ENCODE peak calls at places on chromosomes 3 and 15, in four cellular contexts. N is effector CD8-positive, alpha-beta T cell; A is brain microvascular endothelial cell; P is HTR-8/SVneo. I is an unnamed sample.

GRCh38 chr3:49701388-49702077 is 12.2 kb downstream of the RNF123 start:
- DNase-seq in N (no peak), A (no peak), P (no peak), I (peak)

GRCh38 chr3:8604988-8605387 is 39.6 kb downstream of the SSUH2 start:
- DNase-seq in N (no peak), A (no peak), P (no peak), I (no peak)

GRCh38 chr15:40600956-40601355 is 6.9 kb downstream of the KNL1 start:
- DNase-seq in N (no peak), A (no peak), P (no peak), I (peak)

GRCh38 chr15:89747708-89748682 is 3.1 kb downstream of the MESP1 start:
- DNase-seq in N (no peak), A (no peak), P (no peak), I (no peak)

GRCh38 chr3:32850226-32850625 is 32.4 kb downstream of the TRIM71 start:
- DNase-seq in N (no peak), A (no peak), P (no peak), I (no peak)

GRCh38 chr3:12399226-12399625 is 85.1 kb upstream of the TSEN2 start:
- DNase-seq in N (no peak), A (no peak), P (no peak), I (no peak)

GRCh38 chr15:95025924-95026728 is 794.8 kb downstream of the MCTP2 start:
- DNase-seq in N (no peak), A (peak), P (peak), I (no peak)

GRCh38 chr3:35653347-35653746 is 14.0 kb downstream of the ARPP21 start:
- DNase-seq in N (no peak), A (no peak), P (no peak), I (no peak)

GRCh38 chr15:41104234-41104633 is 11.8 kb downstream of the INO80 start:
- DNase-seq in N (no peak), A (peak), P (peak), I (no peak)

GRCh38 chr3:52434491-52435115 is 10.3 kb downstream of the SEMA3G start:
- DNase-seq in N (no peak), A (no peak), P (no peak), I (no peak)

GRCh38 chr15:64877435-64877834 is 34.3 kb upstream of the ANKDD1A start:
- DNase-seq in N (no peak), A (no peak), P (no peak), I (no peak)

GRCh38 chr15:80999623-81000036 is 1.1 kb upstream of the TLNRD1 start:
- DNase-seq in N (peak), A (no peak), P (no peak), I (no peak)

GRCh38 chr15:92069308-92070244 is 216.1 kb downstream of the SLCO3A1 start:
- DNase-seq in N (no peak), A (peak), P (peak), I (no peak)

GRCh38 chr3:107993771-107994170 is 97.1 kb downstream of the CD47 start:
- DNase-seq in N (no peak), A (peak), P (no peak), I (no peak)

GRCh38 chr3:31047673-31048072 is 153.2 kb upstream of the GADL1 start:
- DNase-seq in N (no peak), A (no peak), P (no peak), I (no peak)

GRCh38 chr3:161217496-161217895 is 3.6 kb upstream of the NMD3 start:
- DNase-seq in N (no peak), A (peak), P (peak), I (no peak)

GRCh38 chr15:78147566-78147965 is 1.6 kb upstream of the IDH3A start:
- DNase-seq in N (no peak), A (no peak), P (no peak), I (no peak)

GRCh38 chr15:81897011-81897677 is 148.7 kb downstream of the MEX3B start:
- DNase-seq in N (no peak), A (peak), P (peak), I (no peak)

GRCh38 chr3:175149675-175150074 is 290.5 kb downstream of the NAALADL2 start:
- DNase-seq in N (no peak), A (no peak), P (no peak), I (peak)

GRCh38 chr15:97875513-97876285 is 84.8 kb upstream of the ARRDC4 start:
- DNase-seq in N (no peak), A (no peak), P (no peak), I (no peak)

GRCh38 chr3:119293761-119294401 is at the start of gene ARHGAP31:
- DNase-seq in N (peak), A (peak), P (peak), I (peak)

GRCh38 chr3:181885868-181886630 is 174.3 kb downstream of the SOX2 start:
- DNase-seq in N (no peak), A (no peak), P (no peak), I (no peak)